ENCODE peak calls at places on chromosomes 13 and 19, in four cellular contexts. J is K562, S is transverse colon, D is fibroblast of pulmonary artery. B is an unnamed sample.
A peak's percentile ranks its signal among the peaks of the same experiment; 100 is the strongest.

GRCh38 chr13:106915146-106915545 is 347.2 kb upstream of the ARGLU1 start:
- DNase-seq in D (no peak), S (no peak), J (no peak), B (no peak)

GRCh38 chr13:38409771-38410170 is 60.1 kb downstream of the UFM1 start:
- DNase-seq in S (no peak), J (no peak), D (no peak), B (no peak)

GRCh38 chr19:40412866-40413265 is 312 bp downstream of the PRX start:
- DNase-seq in J (no peak), D (no peak), S (no peak), B (no peak)

GRCh38 chr19:15304140-15304705 is 28.1 kb downstream of the BRD4 start:
- DNase-seq in S (no peak), D (no peak), J (no peak), B (no peak)

GRCh38 chr19:45542234-45542668 is 35.0 kb downstream of the VASP start:
- DNase-seq in S (no peak), D (no peak), J (no peak), B (no peak)

GRCh38 chr13:48009298-48009697 is 8.2 kb upstream of the SUCLA2 start:
- DNase-seq in S (peak; percentile 13), D (peak; percentile 85), J (no peak), B (no peak)

GRCh38 chr19:41774515-41774980 is 19.2 kb downstream of the CEACAM6 start:
- DNase-seq in S (peak; percentile 84), D (no peak), J (no peak), B (no peak)

GRCh38 chr13:98528663-98529064 is 48.2 kb downstream of the STK24 start:
- DNase-seq in J (no peak), S (no peak), D (no peak), B (peak; percentile 30)

GRCh38 chr19:2575734-2576481 is 100.0 kb downstream of the GADD45B start:
- DNase-seq in D (peak; percentile 85), S (peak; percentile 42), J (no peak), B (no peak)

GRCh38 chr13:50244355-50244912 is 229.2 kb downstream of the KCNRG start:
- DNase-seq in S (no peak), J (no peak), D (no peak), B (peak; percentile 14)

GRCh38 chr19:47047931-47048399 is 459 bp downstream of the TMEM160 start:
- DNase-seq in S (peak; percentile 83), J (peak; percentile 99), D (peak; percentile 94), B (peak; percentile 90)

GRCh38 chr13:99979453-99980200 is 2.0 kb upstream of the ZIC2 start:
- DNase-seq in D (no peak), S (no peak), J (peak; percentile 28), B (no peak)

GRCh38 chr13:42112864-42113263 is 64.4 kb downstream of the DGKH start:
- DNase-seq in D (no peak), S (no peak), J (no peak), B (no peak)

GRCh38 chr19:10641248-10641647 is 12.9 kb upstream of the ILF3 start:
- DNase-seq in S (no peak), D (no peak), J (no peak), B (no peak)

GRCh38 chr13:73040479-73040878 is 18.3 kb upstream of the KLF5 start:
- DNase-seq in D (no peak), J (no peak), S (no peak), B (no peak)

GRCh38 chr13:49859568-49859967 is 67.1 kb upstream of the KPNA3 start:
- DNase-seq in J (no peak), S (peak; percentile 11), D (peak; percentile 87), B (no peak)

GRCh38 chr19:55005684-55006488 is 32.2 kb downstream of the GP6 start:
- DNase-seq in J (peak; percentile 88), S (no peak), D (no peak), B (peak; percentile 93)

DNA sequence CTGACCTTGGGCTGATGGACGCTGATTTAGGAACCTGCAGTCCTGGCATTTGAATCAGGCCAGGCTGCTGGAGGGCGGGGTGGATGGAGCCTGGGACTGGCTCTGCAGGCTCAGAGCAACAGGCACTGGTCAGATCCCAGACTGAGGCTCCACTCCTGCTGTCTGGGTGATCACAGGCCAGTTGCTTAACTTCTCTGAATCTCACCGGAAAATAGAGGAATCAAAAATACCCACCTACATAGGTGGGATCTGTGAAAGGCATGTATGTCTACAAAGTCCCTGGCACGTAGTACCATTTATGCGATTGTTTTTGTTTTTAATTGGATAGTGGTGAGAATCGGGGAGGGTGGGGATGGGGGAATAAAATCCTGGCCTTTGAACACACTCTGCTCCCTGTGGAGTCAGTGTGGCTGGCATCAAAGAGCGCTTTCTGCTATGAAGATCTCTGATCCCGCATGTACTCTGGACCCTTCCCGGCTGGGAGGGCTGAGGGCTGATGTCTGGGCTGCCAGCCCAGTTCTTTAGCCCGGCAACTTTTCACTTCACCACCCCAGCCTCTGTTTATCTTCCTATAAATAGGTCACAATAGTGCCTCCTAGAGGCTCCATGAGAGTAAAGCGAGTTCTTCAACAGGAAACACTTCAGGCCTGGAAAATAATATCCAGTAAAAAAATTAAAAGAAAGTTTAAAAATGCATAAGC is 292.3 kb downstream of the ZNF536 start:
- DNase-seq in D (no peak), J (no peak), S (no peak), B (no peak)
- TF ChIP-seq CTCF in D (peak; percentile 17), J (peak; percentile 38), S (no peak), B (peak; percentile 6)

GRCh38 chr13:113400621-113401451 is 36.9 kb upstream of the GRTP1 start:
- DNase-seq in S (no peak), J (no peak), D (no peak), B (no peak)

GRCh38 chr13:113399755-113400149 is 35.8 kb upstream of the GRTP1 start:
- DNase-seq in D (no peak), S (no peak), J (no peak), B (no peak)

GRCh38 chr13:113398963-113399754 is 35.2 kb upstream of the GRTP1 start:
- DNase-seq in D (no peak), J (no peak), S (no peak), B (no peak)

GRCh38 chr13:113401452-113402415 is 37.8 kb upstream of the GRTP1 start:
- DNase-seq in D (no peak), J (no peak), S (no peak), B (no peak)

DNA sequence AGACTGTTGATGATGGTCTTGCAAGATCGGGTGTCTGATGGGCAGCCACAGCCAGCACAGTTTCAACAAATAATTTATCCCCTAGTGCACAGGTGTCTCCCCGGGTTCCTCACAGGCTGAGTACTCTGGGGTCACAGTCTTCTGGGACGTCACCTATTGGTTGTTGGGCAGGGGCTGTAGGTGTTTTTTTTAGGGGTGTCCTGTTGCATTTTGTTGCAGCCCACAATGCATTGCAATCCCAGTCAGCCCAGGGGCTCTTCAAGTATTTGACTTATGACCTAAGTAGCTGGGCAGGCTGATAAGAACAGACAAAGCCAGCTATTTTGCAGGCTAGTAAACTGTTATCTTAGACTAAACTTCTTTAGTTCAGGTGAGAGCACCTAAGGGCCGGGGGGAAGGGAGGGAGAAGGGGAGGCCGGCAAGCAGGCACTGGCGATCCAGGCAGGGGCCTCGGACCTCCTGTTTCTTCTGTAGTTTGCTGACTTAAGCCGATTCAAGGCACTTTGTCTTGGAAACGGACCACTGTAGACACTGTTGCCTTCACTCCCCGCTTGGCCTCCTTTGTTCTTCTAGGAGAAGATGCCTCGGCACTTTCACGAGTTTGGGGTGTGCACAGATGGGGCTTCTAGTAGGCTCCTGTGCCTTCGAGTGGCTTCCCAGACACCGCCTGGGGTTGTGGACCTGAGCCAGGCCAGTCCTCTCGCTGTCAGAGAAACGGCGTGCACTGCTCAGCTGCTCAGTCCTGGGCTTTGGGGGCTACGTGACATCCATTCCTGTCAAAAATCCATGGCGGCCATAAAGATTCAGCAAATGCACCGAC is 33.9 kb upstream of the GRTP1 start:
- DNase-seq in D (no peak), S (no peak), J (no peak), B (no peak)
- H3K4me3 ChIP-seq in D (no peak overlapping the region), S (no peak overlapping the region), J (no peak overlapping the region), B (no peak overlapping the region)

DNA sequence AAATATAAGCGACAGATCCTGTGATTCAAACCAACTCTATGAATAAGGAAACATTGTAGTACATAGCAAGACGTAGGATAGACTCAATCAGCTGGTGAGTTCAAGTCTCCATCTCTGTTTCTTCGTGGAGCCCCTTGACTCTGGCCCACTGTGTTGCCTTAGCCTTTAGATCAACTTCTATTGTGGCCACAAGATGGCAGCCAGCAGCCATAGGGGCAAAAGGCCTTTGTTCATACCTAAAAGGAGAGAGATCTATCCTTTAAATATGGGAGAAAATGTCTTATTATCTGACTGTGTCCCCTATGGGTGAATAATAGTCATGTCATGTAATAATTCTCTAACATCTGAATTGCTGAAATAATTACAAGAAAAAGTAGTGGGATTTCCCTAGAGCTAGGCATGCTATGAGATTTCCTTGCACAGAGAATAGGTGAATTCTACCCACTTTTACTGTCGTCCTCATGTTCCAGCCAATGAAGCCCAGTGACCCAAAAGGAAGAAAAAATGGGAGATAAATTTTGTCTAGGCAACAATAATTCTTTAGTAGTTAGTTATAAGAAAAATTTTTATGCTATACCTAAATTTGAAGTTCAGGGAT is 129.4 kb downstream of the PCDH20 start:
- DNase-seq in D (peak; percentile 0), S (no peak), J (no peak), B (peak; percentile 37)
- TF ChIP-seq CTCF in D (no peak), S (no peak), J (no peak), B (peak; percentile 27)

DNA sequence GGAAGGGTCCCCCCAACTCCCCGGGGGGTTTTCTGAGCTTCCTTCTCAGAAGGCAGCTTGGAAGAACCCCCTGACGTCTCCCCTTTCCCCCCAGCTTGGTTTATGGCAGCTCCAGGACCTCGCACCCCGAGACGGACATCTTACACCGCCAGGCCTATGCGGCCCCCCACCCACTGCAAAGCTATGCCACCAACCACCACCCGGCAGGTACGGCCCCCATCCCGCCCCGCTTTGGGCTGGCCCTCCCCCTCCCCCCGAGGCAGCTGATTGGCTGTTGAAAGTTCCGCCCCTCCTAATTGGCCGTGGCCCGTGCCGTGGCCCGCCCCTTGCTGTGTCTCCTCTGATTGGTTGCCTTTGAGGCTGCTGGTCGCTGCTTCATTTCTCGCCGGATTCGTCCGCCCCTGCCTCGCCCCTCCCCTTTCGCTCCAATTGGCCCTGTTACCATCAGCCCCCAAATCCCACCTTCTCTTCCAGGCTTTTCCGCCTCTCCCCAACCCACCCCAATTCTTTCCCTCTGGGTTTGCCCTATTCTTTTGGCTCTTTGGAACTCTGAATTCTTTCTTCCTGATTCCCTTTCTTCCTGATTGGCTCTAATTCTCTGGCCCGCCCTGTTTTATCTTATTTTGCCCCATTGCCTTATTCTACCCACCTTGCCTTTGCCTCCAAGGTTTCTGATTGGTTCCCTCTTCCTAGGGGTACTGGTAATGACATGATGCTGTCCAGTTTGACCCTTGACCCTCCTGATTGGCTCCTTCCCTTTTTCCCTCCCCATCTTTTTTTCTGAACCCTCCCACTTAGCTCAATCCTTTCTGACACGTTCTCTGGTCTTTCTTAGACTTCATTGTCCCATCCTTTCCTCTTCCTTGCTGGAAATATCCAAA is 2.5 kb downstream of the PRR12 start:
- DNase-seq in D (peak; percentile 92), J (peak; percentile 100), S (peak; percentile 96), B (peak; percentile 95)
- H3K4me3 ChIP-seq in D (peak overlapping the region; percentile 84), J (peak overlapping the region; percentile 88), S (peak overlapping the region; percentile 88), B (peak overlapping the region; percentile 76)

GRCh38 chr19:53662209-53662608 is 30.4 kb downstream of the DPRX start:
- DNase-seq in D (no peak), J (no peak), S (no peak), B (no peak)

GRCh38 chr19:53657330-53657729 is 25.5 kb downstream of the DPRX start:
- DNase-seq in S (no peak), D (no peak), J (no peak), B (no peak)

GRCh38 chr19:53660584-53660983 is 28.8 kb downstream of the DPRX start:
- DNase-seq in D (no peak), S (no peak), J (no peak), B (no peak)

GRCh38 chr19:53657778-53658177 is 26.0 kb downstream of the DPRX start:
- DNase-seq in D (no peak), S (no peak), J (no peak), B (no peak)

GRCh38 chr19:53659292-53659691 is 27.5 kb downstream of the DPRX start:
- DNase-seq in J (peak; percentile 61), S (no peak), D (peak; percentile 3), B (no peak)
- TF ChIP-seq CTCF in J (peak; percentile 49), S (no peak), D (no peak), B (no peak)

B was measured in GM12865.